ENCODE peak calls at places on chromosome 16, in eight cellular contexts. L is fibroblast of lung; R is trophoblast cell; H is aorta; E is adipocyte; A is left ventricle myocardium inferior; B is IMR-90; I is effector memory CD4-positive, alpha-beta T cell. T is an unnamed sample.

GRCh38 chr16:54194008-54194731 is 92.4 kb downstream of the IRX3 start:
- DNase-seq in H (peak; percentile 73), R (no peak), E (peak; percentile 17), A (peak; percentile 91), L (peak; percentile 47), B (no peak), I (no peak), T (no peak)

GRCh38 chr16:87664792-87665191 is 62.5 kb downstream of the JPH3 start:
- DNase-seq in A (no peak), L (no peak), E (no peak), H (no peak), B (no peak), R (no peak), I (no peak), T (no peak)

GRCh38 chr16:6160303-6160702 is 1062.7 kb upstream of the EEF2KMT start:
- DNase-seq in H (no peak), B (no peak), E (no peak), R (no peak), I (no peak), L (peak; percentile 58), A (no peak), T (no peak)

GRCh38 chr16:2156025-2156848 is 655 bp downstream of the TRAF7 start:
- DNase-seq in A (no peak), L (peak; percentile 80), H (peak; percentile 58), B (peak; percentile 76), R (peak; percentile 41), E (peak; percentile 70), I (no peak), T (peak; percentile 64)

GRCh38 chr16:12390644-12391043 is 413.0 kb downstream of the CPPED1 start:
- DNase-seq in E (peak; percentile 17), B (peak; percentile 64), R (no peak), A (no peak), I (no peak), L (peak; percentile 54), H (no peak), T (no peak)

GRCh38 chr16:68995011-68995504 is 110.4 kb upstream of the HAS3 start:
- DNase-seq in E (peak; percentile 44), L (peak; percentile 64), R (peak; percentile 85), I (no peak), A (no peak), B (peak; percentile 58), H (no peak), T (no peak)

GRCh38 chr16:55515110-55515509 is 6.2 kb downstream of the LPCAT2 start:
- DNase-seq in E (no peak), A (no peak), L (peak; percentile 76), H (no peak), R (no peak), I (no peak), B (peak; percentile 54), T (no peak)

GRCh38 chr16:24132797-24133155 is 123.4 kb upstream of the CACNG3 start:
- DNase-seq in L (no peak), R (peak; percentile 76), B (no peak), H (no peak), E (no peak), A (no peak), I (no peak), T (no peak)

GRCh38 chr16:27313422-27314160 is at the start of gene IL4R:
- DNase-seq in H (peak; percentile 92), E (peak; percentile 66), I (peak; percentile 56), R (peak; percentile 80), L (peak; percentile 75), A (peak; percentile 74), B (peak; percentile 77), T (peak; percentile 66)

GRCh38 chr16:12535535-12536411 is 267.9 kb downstream of the CPPED1 start:
- DNase-seq in L (no peak), H (no peak), E (no peak), I (no peak), A (no peak), B (no peak), R (no peak), T (peak; percentile 34)

GRCh38 chr16:1537763-1538289 is 4.4 kb downstream of the TMEM204 start:
- DNase-seq in R (no peak), B (no peak), H (no peak), A (peak; percentile 12), E (no peak), I (no peak), L (no peak), T (no peak)

GRCh38 chr16:86216591-86216990 is 293.7 kb upstream of the FOXF1 start:
- DNase-seq in I (no peak), R (no peak), A (no peak), B (no peak), E (no peak), H (no peak), L (no peak), T (no peak)
- H3K27me3 ChIP-seq in I (no peaks in the 10 kb centered on the region), R (no peaks in the 10 kb centered on the region), A (peaks cover 61% of the 10 kb centered on the region), B (no peaks in the 10 kb centered on the region), E (peaks cover 14% of the 10 kb centered on the region), H (no peaks in the 10 kb centered on the region), L (no peaks in the 10 kb centered on the region), T (peaks cover 9% of the 10 kb centered on the region)

GRCh38 chr16:86050111-86050510 is 151.1 kb downstream of the IRF8 start:
- DNase-seq in L (no peak), H (no peak), A (no peak), B (no peak), I (no peak), R (no peak), E (no peak), T (no peak)

GRCh38 chr16:86049641-86050040 is 150.7 kb downstream of the IRF8 start:
- DNase-seq in E (no peak), H (no peak), A (no peak), B (no peak), I (no peak), L (no peak), R (no peak), T (no peak)

GRCh38 chr16:86048221-86048620 is 149.3 kb downstream of the IRF8 start:
- DNase-seq in A (no peak), H (no peak), L (no peak), I (no peak), R (no peak), E (no peak), B (no peak), T (no peak)

GRCh38 chr16:86050591-86051375 is 151.8 kb downstream of the IRF8 start:
- DNase-seq in E (no peak), A (no peak), I (no peak), R (no peak), H (no peak), B (no peak), L (no peak), T (no peak)

DNA sequence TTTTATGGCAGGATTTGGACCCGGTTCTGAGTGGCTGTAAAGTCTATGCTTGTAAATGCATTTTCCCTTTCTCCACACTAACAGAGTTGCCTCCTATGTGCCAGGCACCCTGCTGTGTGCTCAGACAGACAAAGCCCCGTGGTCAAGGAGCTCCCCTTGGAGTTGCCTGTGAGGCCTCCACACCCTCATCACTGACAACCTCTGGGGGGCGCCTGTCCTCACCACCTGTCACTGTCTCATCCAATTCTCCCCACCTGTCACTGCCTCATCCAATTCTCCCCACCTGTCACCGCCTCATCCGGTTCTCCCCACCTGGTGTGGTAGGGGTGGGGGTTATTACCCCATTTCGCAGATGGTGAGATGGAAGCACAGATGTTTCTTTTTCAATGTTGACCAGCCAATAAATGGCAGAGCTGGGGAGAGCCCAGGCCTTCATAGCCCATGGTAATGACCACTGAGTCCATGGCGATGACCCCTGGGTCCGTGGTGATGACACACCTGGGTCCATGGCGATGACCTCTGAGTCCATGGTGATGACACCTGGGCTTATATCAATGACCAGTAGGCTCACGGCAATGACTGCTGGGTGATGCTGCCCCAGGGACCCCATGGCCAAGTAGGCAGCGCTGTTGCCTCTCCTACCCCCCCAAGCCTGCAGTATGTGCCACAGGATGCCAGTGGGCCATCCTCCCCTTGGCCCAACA is 150.1 kb downstream of the IRF8 start:
- DNase-seq in L (no peak), R (no peak), B (no peak), E (no peak), H (no peak), I (no peak), A (no peak), T (peak; percentile 19)
- H3K27me3 ChIP-seq in L (peaks cover 20% of the 10 kb centered on the region), R (no peaks in the 10 kb centered on the region), B (peaks cover 60% of the 10 kb centered on the region), E (peaks cover 84% of the 10 kb centered on the region), H (no peaks in the 10 kb centered on the region), I (no peaks in the 10 kb centered on the region), A (peaks cover 87% of the 10 kb centered on the region), T (peaks cover 72% of the 10 kb centered on the region)

GRCh38 chr16:89009343-89010209 is 32.6 kb upstream of the CBFA2T3 start:
- DNase-seq in L (peak; percentile 4), I (no peak), R (peak; percentile 49), B (no peak), H (peak; percentile 44), A (no peak), E (peak; percentile 23), T (no peak)
- H3K27me3 ChIP-seq in L (no peaks in the 10 kb centered on the region), I (peaks cover 5% of the 10 kb centered on the region), R (no peaks in the 10 kb centered on the region), B (peaks cover 19% of the 10 kb centered on the region), H (no peaks in the 10 kb centered on the region), A (peaks cover 64% of the 10 kb centered on the region), E (peaks cover 17% of the 10 kb centered on the region), T (peaks cover 16% of the 10 kb centered on the region)

GRCh38 chr16:3174618-3175148 is 13.3 kb upstream of the OR1F1 start:
- DNase-seq in R (no peak), E (no peak), L (no peak), A (no peak), I (no peak), B (no peak), H (no peak), T (no peak)
- H3K27me3 ChIP-seq in R (peaks cover 28% of the 10 kb centered on the region), E (peaks cover 66% of the 10 kb centered on the region), L (peaks cover 18% of the 10 kb centered on the region), A (peaks cover 100% of the 10 kb centered on the region), I (peaks cover 33% of the 10 kb centered on the region), B (peaks cover 48% of the 10 kb centered on the region), H (no peaks in the 10 kb centered on the region), T (peaks cover 4% of the 10 kb centered on the region)

GRCh38 chr16:10578474-10579316 is 1.7 kb downstream of the EMP2 start:
- DNase-seq in B (no peak), H (peak; percentile 58), L (peak; percentile 48), E (no peak), I (no peak), R (no peak), A (peak; percentile 49), T (no peak)
- H3K27me3 ChIP-seq in B (no peaks in the 10 kb centered on the region), H (no peaks in the 10 kb centered on the region), L (no peaks in the 10 kb centered on the region), E (no peaks in the 10 kb centered on the region), I (peaks cover 15% of the 10 kb centered on the region), R (no peaks in the 10 kb centered on the region), A (no peaks in the 10 kb centered on the region), T (peaks cover 18% of the 10 kb centered on the region)

T was measured in K562.